ENCODE peak calls at places on chromosomes 5 and 9, in four cellular contexts. T is K562, I is HL-60, L is GM12878. P is an unnamed sample.

GRCh38 chr9:13707635-13708410 is 428.3 kb upstream of the MPDZ start:
- DNase-seq in T (no peak), I (no peak), L (no peak), P (no peak)

GRCh38 chr5:122019936-122020590 is 58.0 kb downstream of the LOX start:
- DNase-seq in T (no peak), I (no peak), L (no peak), P (no peak)

GRCh38 chr5:65126670-65127069 is 355.1 kb downstream of the ADAMTS6 start:
- DNase-seq in T (no peak), I (no peak), L (no peak), P (no peak)

GRCh38 chr5:134242146-134242545 is 16.3 kb upstream of the PPP2CA start:
- DNase-seq in T (no peak), I (no peak), L (no peak), P (no peak)

GRCh38 chr5:90366972-90367371 is 42.6 kb downstream of the CETN3 start:
- DNase-seq in T (no peak), I (no peak), L (no peak), P (no peak)

GRCh38 chr5:122736086-122736485 is 38.8 kb upstream of the SNX2 start:
- DNase-seq in T (no peak), I (no peak), L (no peak), P (no peak)

GRCh38 chr5:150001660-150002493 is 1.3 kb downstream of the HMGXB3 start:
- DNase-seq in T (peak), I (peak), L (peak), P (peak)

GRCh38 chr9:83957029-83957513 is 22.9 kb downstream of the HNRNPK start:
- DNase-seq in T (no peak), I (no peak), L (no peak), P (no peak)

GRCh38 chr5:150057996-150058395 is 28.4 kb downstream of the CSF1R start:
- DNase-seq in T (no peak), I (no peak), L (no peak), P (no peak)

GRCh38 chr9:90726215-90726614 is 75.4 kb upstream of the SYK start:
- DNase-seq in T (no peak), I (no peak), L (no peak), P (peak)

GRCh38 chr9:91360551-91361293 is 996 bp downstream of the AUH start:
- DNase-seq in T (no peak), I (no peak), L (peak), P (no peak)

GRCh38 chr5:34854459-34855174 is 15.7 kb downstream of the TTC23L start:
- DNase-seq in T (no peak), I (no peak), L (peak), P (no peak)

GRCh38 chr5:149030392-149030791 is 32.5 kb downstream of the SH3TC2 start:
- DNase-seq in T (no peak), I (no peak), L (no peak), P (no peak)

GRCh38 chr5:19988447-19988846 is 447 bp upstream of the CDH18 start:
- DNase-seq in T (no peak), I (no peak), L (no peak), P (no peak)

GRCh38 chr9:70406446-70406862 is 8.0 kb downstream of the KLF9 start:
- DNase-seq in T (no peak), I (peak), L (no peak), P (no peak)

GRCh38 chr5:95615164-95615467 is 4.8 kb upstream of the GPR150 start:
- DNase-seq in T (no peak), I (no peak), L (peak), P (no peak)

GRCh38 chr5:109413463-109413862 is 3.7 kb upstream of the PJA2 start:
- DNase-seq in T (no peak), I (no peak), L (no peak), P (no peak)

GRCh38 chr9:33455952-33456351 is 8.6 kb upstream of the AQP3 start:
- DNase-seq in T (no peak), I (no peak), L (no peak), P (no peak)

GRCh38 chr9:22098636-22099332 is 89.7 kb upstream of the CDKN2B start:
- DNase-seq in T (no peak), I (no peak), L (no peak), P (no peak)

GRCh38 chr5:126007841-126008240 is 415.4 kb upstream of the GRAMD2B start:
- DNase-seq in T (no peak), I (no peak), L (no peak), P (no peak)

GRCh38 chr5:146731909-146732659 is 146.5 kb downstream of the PPP2R2B start:
- DNase-seq in T (no peak), I (no peak), L (no peak), P (no peak)

GRCh38 chr9:93771276-93771675 is 183.9 kb downstream of the BARX1 start:
- DNase-seq in T (no peak), I (no peak), L (no peak), P (no peak)

GRCh38 chr5:115393239-115393638 is 96.8 kb upstream of the CCDC112 start:
- DNase-seq in T (no peak), I (no peak), L (no peak), P (no peak)

GRCh38 chr5:55712023-55712859 is at the start of gene SLC38A9:
- DNase-seq in T (peak), I (peak), L (peak), P (peak)

GRCh38 chr5:162068412-162068811 is 839 bp downstream of the GABRG2 start:
- DNase-seq in T (no peak), I (peak), L (no peak), P (peak)

GRCh38 chr9:137278061-137278912 is 761 bp downstream of the TOR4A start:
- DNase-seq in T (peak), I (peak), L (no peak), P (no peak)
- TF ChIP-seq SPI1 in T (peak), I (peak), L (no peak), P (no peak)

GRCh38 chr9:132780230-132781007 is 97.7 kb downstream of the AK8 start:
- DNase-seq in T (peak), I (no peak), L (peak), P (no peak)
- TF ChIP-seq SPI1 in T (no peak), I (no peak), L (no peak), P (no peak)

GRCh38 chr5:170534177-170534576 is 30.4 kb downstream of the KCNIP1 start:
- DNase-seq in T (no peak), I (no peak), L (no peak), P (no peak)
- TF ChIP-seq SPI1 in T (no peak), I (no peak), L (no peak), P (no peak)

DNA sequence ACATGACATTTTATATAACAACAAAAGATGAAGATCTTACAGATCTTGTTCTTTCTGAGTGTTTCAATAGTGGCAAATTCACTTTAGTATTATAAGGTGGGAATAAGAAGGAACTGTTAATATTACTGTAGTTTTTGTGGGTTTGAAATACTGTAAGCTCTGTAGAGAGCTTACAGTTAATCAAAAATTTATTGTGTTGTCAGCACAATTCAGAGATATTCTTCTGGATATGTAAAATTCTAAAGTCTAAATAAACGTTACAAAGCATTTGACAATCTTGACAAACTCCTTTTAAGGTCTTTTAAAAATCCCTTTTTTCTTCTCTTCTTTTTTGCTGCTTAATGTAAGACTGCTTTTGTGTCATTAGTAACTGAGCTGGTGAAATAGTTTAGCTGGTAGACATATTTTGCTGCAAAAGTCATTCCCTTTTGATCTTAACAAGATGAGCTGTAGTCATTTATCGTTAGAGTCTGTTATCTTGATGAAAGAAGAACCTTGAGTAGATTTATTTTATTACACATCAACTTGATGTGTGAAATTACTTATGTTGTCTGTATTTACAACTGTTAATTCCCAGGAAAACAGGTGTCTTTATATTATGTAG is 186.1 kb downstream of the WDR70 start:
- DNase-seq in T (no peak), I (no peak), L (no peak), P (no peak)
- TF ChIP-seq SPI1 in T (no peak), I (no peak), L (no peak), P (no peak)

P was measured in GM12891.